ENCODE peak calls at places on chromosomes 3 and 15, in seven cellular contexts. N, M, I, D, Q, O and V are unnamed samples.

GRCh38 chr3:123424321-123424998 is 24.4 kb downstream of the ADCY5 start:
- DNase-seq in O (peak; percentile 5), M (no peak), N (no peak), Q (no peak), D (no peak), I (no peak), V (no peak)

GRCh38 chr3:74592359-74592758 is 22.1 kb downstream of the CNTN3 start:
- DNase-seq in N (no peak), M (no peak), Q (no peak), D (no peak), I (no peak), O (peak; percentile 73), V (no peak)

GRCh38 chr15:101001796-101002195 is 82.6 kb downstream of the LRRK1 start:
- DNase-seq in O (no peak), I (no peak), M (no peak), Q (no peak), D (no peak), N (no peak), V (no peak)

GRCh38 chr3:149751551-149751950 is 738 bp downstream of the COMMD2 start:
- DNase-seq in Q (no peak), I (no peak), M (no peak), D (peak; percentile 8), N (no peak), O (peak; percentile 9), V (no peak)

GRCh38 chr15:57708047-57708446 is 1.5 kb downstream of the POLR2M start:
- DNase-seq in O (peak; percentile 46), N (no peak), Q (no peak), M (no peak), D (no peak), I (no peak), V (no peak)

GRCh38 chr3:31724681-31725080 is 192.0 kb downstream of the STT3B start:
- DNase-seq in M (no peak), D (no peak), O (peak; percentile 14), Q (no peak), I (no peak), N (no peak), V (no peak)

GRCh38 chr3:159897331-159898075 is 91.1 kb upstream of the IL12A start:
- DNase-seq in D (no peak), M (no peak), I (no peak), N (no peak), Q (no peak), O (peak; percentile 74), V (no peak)

GRCh38 chr3:66638717-66639116 is 137.9 kb upstream of the LRIG1 start:
- DNase-seq in N (no peak), O (no peak), M (no peak), I (no peak), D (no peak), Q (no peak), V (no peak)

GRCh38 chr3:43559961-43560360 is 61.9 kb downstream of the ANO10 start:
- DNase-seq in M (no peak), O (no peak), N (no peak), Q (no peak), I (no peak), D (no peak), V (no peak)

GRCh38 chr3:197454014-197454413 is 101.8 kb downstream of the BDH1 start:
- DNase-seq in I (no peak), M (no peak), D (no peak), Q (no peak), O (peak; percentile 14), N (no peak), V (peak; percentile 15)